ENCODE peak calls at places on chromosomes 13 and 19, in six cellular contexts. One of them, this sample, is unnamed.

GRCh38 chr19:1468274-1469199 is 10.5 kb downstream of the C19orf25 start:
- DNase-seq in OCI-LY7: peak; percentile 29
- DNase-seq in PC-3: peak; percentile 32
- DNase-seq in SK-N-SH: no peak
- DNase-seq in PC-9: no peak
- DNase-seq in HCT116: no peak
- DNase-seq in this sample: peak; percentile 83

GRCh38 chr19:56504581-56504980 is 3.1 kb upstream of the ZNF471 start:
- DNase-seq in PC-9: no peak
- DNase-seq in SK-N-SH: no peak
- DNase-seq in PC-3: no peak
- DNase-seq in OCI-LY7: no peak
- DNase-seq in HCT116: no peak
- DNase-seq in this sample: peak; percentile 42

GRCh38 chr19:29858000-29858596 is 46.3 kb downstream of the CCNE1 start:
- DNase-seq in PC-3: peak; percentile 37
- DNase-seq in PC-9: peak; percentile 65
- DNase-seq in HCT116: no peak
- DNase-seq in SK-N-SH: peak; percentile 77
- DNase-seq in OCI-LY7: peak; percentile 55
- DNase-seq in this sample: peak; percentile 28

GRCh38 chr13:38086721-38087120 is 217.1 kb upstream of the TRPC4 start:
- DNase-seq in PC-3: no peak
- DNase-seq in OCI-LY7: no peak
- DNase-seq in PC-9: no peak
- DNase-seq in HCT116: no peak
- DNase-seq in SK-N-SH: no peak
- DNase-seq in this sample: no peak

GRCh38 chr13:32284927-32285632 is 30.1 kb downstream of the ZAR1L start:
- DNase-seq in OCI-LY7: no peak
- DNase-seq in PC-3: peak; percentile 82
- DNase-seq in SK-N-SH: no peak
- DNase-seq in HCT116: peak; percentile 7
- DNase-seq in PC-9: peak; percentile 10
- DNase-seq in this sample: peak; percentile 63

GRCh38 chr13:90696254-90696653 is 651.2 kb upstream of the MIR17HG start:
- DNase-seq in SK-N-SH: no peak
- DNase-seq in OCI-LY7: no peak
- DNase-seq in PC-9: no peak
- DNase-seq in PC-3: peak; percentile 74
- DNase-seq in HCT116: no peak
- DNase-seq in this sample: peak; percentile 88

GRCh38 chr19:959935-960502 is 24.1 kb upstream of the WDR18 start:
- DNase-seq in PC-3: no peak
- DNase-seq in OCI-LY7: no peak
- DNase-seq in HCT116: no peak
- DNase-seq in PC-9: no peak
- DNase-seq in SK-N-SH: no peak
- DNase-seq in this sample: no peak

GRCh38 chr19:37403403-37403802 is 32.5 kb downstream of the ZNF527 start:
- DNase-seq in PC-3: no peak
- DNase-seq in PC-9: no peak
- DNase-seq in HCT116: no peak
- DNase-seq in SK-N-SH: no peak
- DNase-seq in OCI-LY7: no peak
- DNase-seq in this sample: no peak

GRCh38 chr19:3123088-3123721 is 12.6 kb upstream of the GNA15 start:
- DNase-seq in OCI-LY7: no peak
- DNase-seq in SK-N-SH: no peak
- DNase-seq in HCT116: no peak
- DNase-seq in PC-9: no peak
- DNase-seq in PC-3: no peak
- DNase-seq in this sample: no peak

GRCh38 chr19:45919678-45920077 is 5.1 kb upstream of the NANOS2 start:
- DNase-seq in SK-N-SH: no peak
- DNase-seq in OCI-LY7: no peak
- DNase-seq in PC-3: no peak
- DNase-seq in PC-9: no peak
- DNase-seq in HCT116: no peak
- DNase-seq in this sample: no peak

GRCh38 chr19:18608805-18609716 is 2.5 kb upstream of the CRLF1 start:
- DNase-seq in SK-N-SH: peak; percentile 27
- DNase-seq in PC-9: no peak
- DNase-seq in PC-3: no peak
- DNase-seq in OCI-LY7: no peak
- DNase-seq in HCT116: no peak
- DNase-seq in this sample: no peak

GRCh38 chr19:40622773-40623075 is 21.6 kb downstream of the LTBP4 start:
- DNase-seq in HCT116: no peak
- DNase-seq in PC-3: no peak
- DNase-seq in PC-9: no peak
- DNase-seq in SK-N-SH: no peak
- DNase-seq in OCI-LY7: no peak
- DNase-seq in this sample: no peak

GRCh38 chr19:35935911-35936737 is at the start of gene LRFN3:
- DNase-seq in PC-9: peak; percentile 62
- DNase-seq in SK-N-SH: peak; percentile 94
- DNase-seq in PC-3: peak; percentile 66
- DNase-seq in HCT116: peak; percentile 57
- DNase-seq in OCI-LY7: peak; percentile 68
- DNase-seq in this sample: peak; percentile 84

GRCh38 chr19:7450243-7451223 is 38.3 kb downstream of the PEX11G start:
- DNase-seq in PC-9: no peak
- DNase-seq in OCI-LY7: peak; percentile 57
- DNase-seq in PC-3: peak; percentile 31
- DNase-seq in HCT116: peak; percentile 10
- DNase-seq in SK-N-SH: no peak
- DNase-seq in this sample: peak; percentile 10

GRCh38 chr13:42930136-42930535 is 61.9 kb downstream of the EPSTI1 start:
- DNase-seq in HCT116: no peak
- DNase-seq in PC-3: no peak
- DNase-seq in PC-9: no peak
- DNase-seq in SK-N-SH: no peak
- DNase-seq in OCI-LY7: no peak
- DNase-seq in this sample: no peak

GRCh38 chr13:98246538-98247172 is 69.6 kb upstream of the RNF113B start:
- DNase-seq in OCI-LY7: no peak
- DNase-seq in SK-N-SH: no peak
- DNase-seq in HCT116: no peak
- DNase-seq in PC-9: no peak
- DNase-seq in PC-3: no peak
- DNase-seq in this sample: no peak

GRCh38 chr19:294341-294818 is 3.2 kb upstream of the PLPP2 start:
- DNase-seq in PC-3: no peak
- DNase-seq in PC-9: no peak
- DNase-seq in HCT116: no peak
- DNase-seq in OCI-LY7: no peak
- DNase-seq in SK-N-SH: peak; percentile 47
- DNase-seq in this sample: peak; percentile 57

GRCh38 chr13:49112782-49113525 is 107.2 kb upstream of the MLNR start:
- DNase-seq in HCT116: no peak
- DNase-seq in SK-N-SH: no peak
- DNase-seq in PC-3: no peak
- DNase-seq in OCI-LY7: no peak
- DNase-seq in PC-9: no peak
- DNase-seq in this sample: peak; percentile 14

GRCh38 chr19:30083701-30084156 is 141.7 kb downstream of the URI1 start:
- DNase-seq in PC-3: no peak
- DNase-seq in OCI-LY7: no peak
- DNase-seq in HCT116: no peak
- DNase-seq in PC-9: no peak
- DNase-seq in SK-N-SH: peak; percentile 62
- DNase-seq in this sample: no peak

GRCh38 chr19:42655748-42656147 is 61.0 kb upstream of the CEACAM8 start:
- DNase-seq in SK-N-SH: no peak
- DNase-seq in HCT116: no peak
- DNase-seq in PC-9: no peak
- DNase-seq in OCI-LY7: no peak
- DNase-seq in PC-3: no peak
- DNase-seq in this sample: peak; percentile 8

GRCh38 chr13:42893346-42893745 is 98.7 kb downstream of the EPSTI1 start:
- DNase-seq in HCT116: no peak
- DNase-seq in SK-N-SH: no peak
- DNase-seq in PC-3: peak; percentile 21
- DNase-seq in OCI-LY7: no peak
- DNase-seq in PC-9: no peak
- DNase-seq in this sample: peak; percentile 62

GRCh38 chr19:47766670-47767069 is 11.8 kb upstream of the SELENOW start:
- DNase-seq in PC-9: no peak
- DNase-seq in OCI-LY7: no peak
- DNase-seq in PC-3: no peak
- DNase-seq in HCT116: no peak
- DNase-seq in SK-N-SH: no peak
- DNase-seq in this sample: no peak

GRCh38 chr13:22828081-22828480 is 352.7 kb upstream of the SGCG start:
- DNase-seq in PC-3: peak; percentile 6
- DNase-seq in SK-N-SH: no peak
- DNase-seq in HCT116: no peak
- DNase-seq in OCI-LY7: no peak
- DNase-seq in PC-9: no peak
- DNase-seq in this sample: peak; percentile 1

GRCh38 chr19:3479819-3480215 is 508 bp downstream of the SMIM24 start:
- DNase-seq in HCT116: no peak
- DNase-seq in PC-9: no peak
- DNase-seq in PC-3: no peak
- DNase-seq in SK-N-SH: peak; percentile 79
- DNase-seq in OCI-LY7: peak; percentile 90
- DNase-seq in this sample: peak; percentile 58

GRCh38 chr19:47623921-47624391 is 15.0 kb downstream of the BICRA start:
- DNase-seq in PC-3: no peak
- DNase-seq in SK-N-SH: no peak
- DNase-seq in HCT116: no peak
- DNase-seq in PC-9: no peak
- DNase-seq in OCI-LY7: no peak
- DNase-seq in this sample: no peak

GRCh38 chr13:74825170-74825948 is 656.6 kb downstream of the TBC1D4 start:
- DNase-seq in OCI-LY7: no peak
- DNase-seq in PC-3: peak; percentile 84
- DNase-seq in SK-N-SH: no peak
- DNase-seq in HCT116: no peak
- DNase-seq in PC-9: no peak
- DNase-seq in this sample: peak; percentile 85

DNA sequence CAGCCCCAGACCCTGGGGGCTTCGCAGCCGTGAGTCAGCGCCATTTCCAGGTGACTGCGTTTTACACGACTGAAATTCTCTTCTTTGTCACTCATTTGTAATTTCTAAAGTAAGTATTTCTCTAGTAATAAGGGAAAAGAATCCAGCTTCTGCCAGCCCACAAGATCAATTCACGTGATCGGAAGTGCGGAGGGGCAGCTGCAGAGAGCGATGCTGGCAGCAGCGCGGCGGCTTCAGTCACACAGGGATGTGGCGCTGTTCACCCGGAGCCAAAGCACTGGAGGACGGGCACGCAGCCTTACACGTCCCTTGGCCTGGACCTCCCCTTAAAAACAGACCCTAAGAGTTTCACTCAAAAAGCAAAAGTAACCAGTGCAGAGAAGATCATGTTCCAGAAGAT is 18.4 kb downstream of the GRTP1 start:
- DNase-seq in PC-3: no peak
- DNase-seq in OCI-LY7: no peak
- DNase-seq in HCT116: no peak
- DNase-seq in SK-N-SH: no peak
- DNase-seq in PC-9: no peak
- DNase-seq in this sample: no peak
- H3K9me3 ChIP-seq in PC-3: no peaks in the 10 kb centered on the region
- H3K9me3 ChIP-seq in OCI-LY7: no peaks in the 10 kb centered on the region
- H3K9me3 ChIP-seq in HCT116: no peaks in the 10 kb centered on the region
- H3K9me3 ChIP-seq in SK-N-SH: no peaks in the 10 kb centered on the region
- H3K9me3 ChIP-seq in PC-9: no peaks in the 10 kb centered on the region
- H3K9me3 ChIP-seq in this sample: no peaks in the 10 kb centered on the region

DNA sequence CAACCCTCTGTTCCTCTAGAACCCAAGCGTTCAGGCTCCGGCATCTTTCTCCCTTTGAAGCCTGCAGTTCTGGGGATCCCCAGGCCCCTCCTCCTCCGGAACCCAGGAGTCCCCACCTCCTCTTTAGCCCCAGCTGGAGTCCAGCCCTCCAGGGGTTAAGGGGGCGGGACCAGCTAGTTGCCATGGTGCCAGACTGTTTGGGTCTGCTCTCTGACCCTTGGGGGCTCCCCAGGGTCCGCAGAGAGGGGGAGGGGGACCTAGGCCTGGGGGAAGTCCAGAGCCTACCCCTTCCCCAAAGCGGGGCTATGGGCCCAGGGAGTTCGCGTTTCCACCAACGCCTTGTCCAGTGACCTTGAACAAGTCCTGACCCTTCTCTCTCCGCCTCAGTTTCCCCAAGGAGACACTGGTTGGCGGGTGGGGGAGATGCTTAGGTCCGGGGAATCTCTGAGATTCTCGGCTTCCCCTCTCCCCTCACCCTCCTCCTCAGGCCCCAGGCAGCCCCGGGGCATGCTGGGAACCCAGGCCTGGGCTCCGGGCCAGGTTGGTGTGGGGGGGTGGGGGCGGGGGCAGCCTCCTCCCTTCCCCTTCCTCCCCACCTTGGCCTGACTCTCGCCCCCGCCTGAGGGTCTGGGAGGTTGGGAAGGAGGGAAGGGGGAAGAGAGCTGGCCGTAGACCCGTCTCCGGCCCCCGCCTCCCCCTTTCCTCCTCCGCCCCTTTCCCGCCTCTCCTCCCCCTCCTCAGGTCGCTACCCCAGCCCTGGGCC is 2.6 kb upstream of the SPACA6 start:
- DNase-seq in OCI-LY7: peak; percentile 31
- DNase-seq in PC-3: peak; percentile 68
- DNase-seq in PC-9: peak; percentile 77
- DNase-seq in SK-N-SH: peak; percentile 84
- DNase-seq in HCT116: no peak
- DNase-seq in this sample: peak; percentile 80
- H2AFZ ChIP-seq in OCI-LY7: peak overlapping the region; percentile 73
- H2AFZ ChIP-seq in PC-3: peak overlapping the region; percentile 66
- H2AFZ ChIP-seq in PC-9: peak overlapping the region; percentile 64
- H2AFZ ChIP-seq in SK-N-SH: no peak overlapping the region
- H2AFZ ChIP-seq in HCT116: no peak overlapping the region
- H2AFZ ChIP-seq in this sample: no peak overlapping the region

GRCh38 chr19:31402931-31403330 is 53.7 kb upstream of the TSHZ3 start:
- DNase-seq in HCT116: no peak
- DNase-seq in SK-N-SH: no peak
- DNase-seq in OCI-LY7: no peak
- DNase-seq in PC-9: no peak
- DNase-seq in PC-3: no peak
- DNase-seq in this sample: peak; percentile 46

GRCh38 chr19:31406106-31406505 is 56.9 kb upstream of the TSHZ3 start:
- DNase-seq in OCI-LY7: no peak
- DNase-seq in SK-N-SH: no peak
- DNase-seq in HCT116: no peak
- DNase-seq in PC-9: no peak
- DNase-seq in PC-3: no peak
- DNase-seq in this sample: no peak

GRCh38 chr19:31413353-31413752 is 64.1 kb upstream of the TSHZ3 start:
- DNase-seq in HCT116: no peak
- DNase-seq in SK-N-SH: no peak
- DNase-seq in OCI-LY7: no peak
- DNase-seq in PC-3: no peak
- DNase-seq in PC-9: no peak
- DNase-seq in this sample: no peak

GRCh38 chr19:31408460-31409124 is 59.4 kb upstream of the TSHZ3 start:
- DNase-seq in PC-3: peak; percentile 36
- DNase-seq in SK-N-SH: no peak
- DNase-seq in HCT116: no peak
- DNase-seq in PC-9: no peak
- DNase-seq in OCI-LY7: no peak
- DNase-seq in this sample: peak; percentile 90
- H3K9me2 ChIP-seq in PC-3: no peaks in the 10 kb centered on the region
- H3K9me2 ChIP-seq in SK-N-SH: no peaks in the 10 kb centered on the region
- H3K9me2 ChIP-seq in HCT116: no peaks in the 10 kb centered on the region
- H3K9me2 ChIP-seq in PC-9: no peaks in the 10 kb centered on the region
- H3K9me2 ChIP-seq in OCI-LY7: no peaks in the 10 kb centered on the region
- H3K9me2 ChIP-seq in this sample: no peaks in the 10 kb centered on the region

GRCh38 chr19:12111176-12111575 is 29.0 kb downstream of the ZNF20 start:
- DNase-seq in SK-N-SH: no peak
- DNase-seq in HCT116: no peak
- DNase-seq in PC-9: no peak
- DNase-seq in PC-3: no peak
- DNase-seq in OCI-LY7: no peak
- DNase-seq in this sample: no peak
- H3K9me3 ChIP-seq in SK-N-SH: no peaks in the 10 kb centered on the region
- H3K9me3 ChIP-seq in HCT116: peaks cover 9% of the 10 kb centered on the region
- H3K9me3 ChIP-seq in PC-9: no peaks in the 10 kb centered on the region
- H3K9me3 ChIP-seq in PC-3: peaks cover 34% of the 10 kb centered on the region
- H3K9me3 ChIP-seq in OCI-LY7: no peaks in the 10 kb centered on the region
- H3K9me3 ChIP-seq in this sample: no peaks in the 10 kb centered on the region